ENCODE peak calls at places on chromosomes 3 and 15, in nine cellular contexts. D is Calu3; N is cardiac fibroblast; U is GM06990; G is lower lobe of right lung; C is activated B cell treated with CpG ODN at 0.5 μM for 24 hours; S is fibroblast of pulmonary artery; A is GM23338; X is CD4-positive, alpha-beta T cell. J is an unnamed sample.

GRCh38 chr3:46423588-46423987 is 16.5 kb downstream of the CCRL2 start:
- DNase-seq in D (peak; percentile 42), N (no peak), U (no peak), G (no peak), C (no peak), S (peak; percentile 42), A (no peak), X (no peak), J (no peak)

GRCh38 chr3:39467394-39468107 is at the start of gene MOBP:
- DNase-seq in D (no peak), N (no peak), U (no peak), G (no peak), C (no peak), S (no peak), A (peak; percentile 30), X (no peak), J (no peak)

GRCh38 chr3:121654493-121655385 is 6.0 kb downstream of the HCLS1 start:
- DNase-seq in D (no peak), N (no peak), U (peak; percentile 35), G (no peak), C (no peak), S (no peak), A (no peak), X (no peak), J (no peak)

GRCh38 chr3:188220097-188220788 is 66.3 kb downstream of the LPP start:
- DNase-seq in D (no peak), N (no peak), U (no peak), G (no peak), C (no peak), S (peak; percentile 50), A (no peak), X (no peak), J (no peak)

GRCh38 chr3:35437381-35437780 is 201.9 kb upstream of the ARPP21 start:
- DNase-seq in D (no peak), N (no peak), U (no peak), G (no peak), C (no peak), S (no peak), A (no peak), X (no peak), J (no peak)

GRCh38 chr3:126925411-126926171 is 57.3 kb upstream of the PLXNA1 start:
- DNase-seq in D (no peak), N (no peak), U (no peak), G (no peak), C (no peak), S (peak; percentile 63), A (no peak), X (no peak), J (no peak)

GRCh38 chr3:116980106-116980505 is 270.5 kb downstream of the TUSC7 start:
- DNase-seq in D (no peak), N (no peak), U (no peak), G (no peak), C (no peak), S (no peak), A (peak; percentile 30), X (no peak), J (no peak)

GRCh38 chr3:159763466-159764210 is 225.0 kb upstream of the IL12A start:
- DNase-seq in D (peak; percentile 95), N (peak; percentile 86), U (peak; percentile 44), G (peak; percentile 79), C (peak; percentile 45), S (peak; percentile 78), A (peak; percentile 90), X (no peak), J (peak; percentile 49)

GRCh38 chr3:65483475-65483874 is 555.2 kb downstream of the MAGI1 start:
- DNase-seq in D (peak; percentile 61), N (peak; percentile 67), U (no peak), G (peak; percentile 63), C (no peak), S (peak; percentile 41), A (peak; percentile 81), X (no peak), J (no peak)

GRCh38 chr3:107128942-107129341 is 248.3 kb upstream of the CCDC54 start:
- DNase-seq in D (no peak), N (peak; percentile 54), U (no peak), G (no peak), C (no peak), S (peak; percentile 53), A (no peak), X (no peak), J (no peak)

GRCh38 chr3:32257641-32258438 is 19.4 kb downstream of the CMTM8 start:
- DNase-seq in D (no peak), N (no peak), U (no peak), G (no peak), C (no peak), S (no peak), A (no peak), X (no peak), J (no peak)

GRCh38 chr3:196883361-196883760 is 15.6 kb downstream of the SENP5 start:
- DNase-seq in D (no peak), N (no peak), U (peak; percentile 20), G (no peak), C (no peak), S (no peak), A (no peak), X (no peak), J (no peak)

GRCh38 chr3:36416660-36417059 is 36.4 kb downstream of the STAC start:
- DNase-seq in D (no peak), N (no peak), U (no peak), G (no peak), C (no peak), S (no peak), A (no peak), X (no peak), J (no peak)

GRCh38 chr3:181660337-181660736 is 51.4 kb upstream of the SOX2 start:
- DNase-seq in D (no peak), N (no peak), U (no peak), G (no peak), C (no peak), S (no peak), A (no peak), X (no peak), J (no peak)

GRCh38 chr3:27544372-27544865 is 60.2 kb upstream of the SLC4A7 start:
- DNase-seq in D (no peak), N (peak; percentile 82), U (no peak), G (no peak), C (no peak), S (peak; percentile 90), A (no peak), X (no peak), J (no peak)

GRCh38 chr3:14123308-14124222 is 1.1 kb downstream of the CHCHD4 start:
- DNase-seq in D (no peak), N (no peak), U (no peak), G (no peak), C (no peak), S (no peak), A (peak; percentile 15), X (no peak), J (no peak)
- TF ChIP-seq CTCF in D (no peak), N (no peak), U (no peak), G (no peak), C (no peak), S (no peak), A (no peak), X (no peak), J (no peak)

DNA sequence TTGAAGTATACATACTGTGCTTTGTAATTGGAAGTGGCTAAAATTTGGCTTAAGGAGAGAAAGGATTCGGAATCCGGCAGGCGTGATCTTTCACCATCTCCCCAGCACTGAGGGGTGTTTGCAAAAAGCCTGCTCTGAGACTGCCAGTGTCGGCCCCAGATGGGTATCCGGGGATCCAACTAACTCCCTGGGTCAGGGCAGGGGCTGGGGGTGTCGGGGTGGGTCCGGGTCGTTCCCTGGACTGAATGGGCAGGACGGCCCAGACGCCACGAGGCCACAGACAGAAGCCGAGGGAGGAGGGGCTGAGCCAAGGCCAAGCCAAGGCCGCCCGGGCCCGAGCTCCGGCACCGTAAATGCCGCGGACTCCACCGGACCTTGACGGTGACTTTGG is 349 bp downstream of the PPIB start:
- DNase-seq in D (no peak), N (no peak), U (no peak), G (no peak), C (no peak), S (no peak), A (no peak), X (no peak), J (no peak)
- TF ChIP-seq CTCF in D (no peak), N (no peak), U (no peak), G (no peak), C (no peak), S (no peak), A (no peak), X (no peak), J (no peak)

GRCh38 chr15:42374810-42375209 is 15.5 kb downstream of the CAPN3 start:
- DNase-seq in D (no peak), N (no peak), U (no peak), G (no peak), C (no peak), S (no peak), A (no peak), X (no peak), J (no peak)

GRCh38 chr15:42373936-42374335 is 14.6 kb downstream of the CAPN3 start:
- DNase-seq in D (no peak), N (no peak), U (no peak), G (no peak), C (no peak), S (no peak), A (no peak), X (no peak), J (no peak)

GRCh38 chr15:42373274-42373673 is 14.0 kb downstream of the CAPN3 start:
- DNase-seq in D (no peak), N (peak; percentile 14), U (no peak), G (no peak), C (no peak), S (no peak), A (no peak), X (no peak), J (no peak)

GRCh38 chr15:42368096-42368495 is 8.8 kb downstream of the CAPN3 start:
- DNase-seq in D (no peak), N (peak; percentile 31), U (no peak), G (no peak), C (no peak), S (no peak), A (no peak), X (no peak), J (no peak)

DNA sequence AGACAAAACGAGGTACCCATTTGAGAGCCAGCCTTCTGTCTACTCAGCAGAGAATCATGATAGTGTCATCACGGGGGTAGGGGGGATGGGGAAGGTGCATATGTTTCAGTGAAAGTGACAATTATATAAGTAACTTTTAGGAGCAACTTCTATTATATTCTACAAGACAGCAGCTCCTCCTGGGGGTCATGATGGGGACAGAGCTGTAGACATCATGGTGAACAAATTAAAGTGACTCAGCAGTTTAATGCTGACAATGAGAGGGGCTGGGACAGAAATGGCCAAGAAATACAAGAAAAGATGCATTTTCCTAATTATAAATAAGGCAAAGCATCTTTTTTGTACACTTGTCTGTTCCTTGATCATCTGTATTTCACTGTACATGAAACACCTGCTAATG is 11.8 kb downstream of the CAPN3 start:
- DNase-seq in D (no peak), N (peak; percentile 39), U (no peak), G (no peak), C (no peak), S (peak; percentile 53), A (peak; percentile 33), X (no peak), J (no peak)
- TF ChIP-seq CTCF in D (no peak), N (peak; percentile 36), U (no peak), G (no peak), C (no peak), S (peak; percentile 26), A (peak; percentile 31), X (no peak), J (peak; percentile 5)

DNA sequence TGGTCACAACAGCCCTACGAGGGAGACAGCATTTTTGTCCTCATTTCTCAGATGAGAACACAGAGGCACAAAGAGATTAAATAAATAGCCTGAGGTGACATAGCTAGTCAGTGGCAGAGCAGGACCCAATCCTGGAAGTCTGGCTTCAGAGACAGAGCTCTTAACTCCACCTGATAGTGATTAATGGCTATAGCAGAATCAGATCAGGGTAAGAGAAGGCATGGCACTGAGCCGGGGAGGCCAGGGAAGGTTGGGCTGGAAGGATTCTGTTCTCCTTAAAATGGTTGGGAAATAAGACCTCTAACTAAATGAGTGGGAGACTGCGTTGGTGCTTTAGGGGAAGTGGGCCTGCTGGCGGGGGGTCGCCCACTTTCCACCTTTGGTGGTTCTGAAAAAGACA is 104.5 kb downstream of the VGLL4 start:
- DNase-seq in D (no peak), N (no peak), U (no peak), G (no peak), C (no peak), S (no peak), A (no peak), X (no peak), J (no peak)
- TF ChIP-seq CTCF in D (no peak), N (no peak), U (no peak), G (no peak), C (no peak), S (no peak), A (no peak), X (no peak), J (no peak)